ENCODE peak calls at places on chromosomes 16 and 17, in four cellular contexts. U is NCI-H2081, V is lower leg skin, J is islet precursor cell. G is an unnamed sample.

GRCh38 chr16:84247844-84248243 is 8.0 kb upstream of the KCNG4 start:
- DNase-seq in V (no peak), J (no peak), U (no peak), G (no peak)

GRCh38 chr17:16981928-16982327 is 10.0 kb upstream of the TNFRSF13B start:
- DNase-seq in V (no peak), U (no peak), J (no peak), G (no peak)

GRCh38 chr17:82449136-82449882 is 1.2 kb downstream of the CYBC1 start:
- DNase-seq in U (no peak), J (no peak), V (no peak), G (no peak)

GRCh38 chr17:62720126-62720850 is 87.8 kb downstream of the MARCHF10 start:
- DNase-seq in U (no peak), J (peak; percentile 88), V (no peak), G (no peak)

GRCh38 chr16:54628796-54629625 is 301.7 kb upstream of the IRX5 start:
- DNase-seq in U (no peak), V (no peak), J (no peak), G (no peak)

GRCh38 chr16:1763521-1764511 is 7.5 kb downstream of the NME3 start:
- DNase-seq in U (no peak), V (no peak), J (peak; percentile 88), G (no peak)

GRCh38 chr16:12375341-12375740 is 398.8 kb downstream of the SNX29 start:
- DNase-seq in U (no peak), J (no peak), V (no peak), G (no peak)

GRCh38 chr17:39800540-39800939 is 62.8 kb downstream of the GRB7 start:
- DNase-seq in U (no peak), V (no peak), J (peak; percentile 65), G (no peak)

GRCh38 chr17:65297384-65297783 is 160.2 kb downstream of the RGS9 start:
- DNase-seq in U (no peak), J (no peak), V (no peak), G (no peak)

GRCh38 chr17:78785663-78786057 is 3.6 kb upstream of the CYTH1 start:
- DNase-seq in J (no peak), U (no peak), V (no peak), G (no peak)

GRCh38 chr17:10144976-10145375 is 53.4 kb downstream of the GAS7 start:
- DNase-seq in U (no peak), V (no peak), J (peak; percentile 97), G (no peak)

GRCh38 chr16:51276335-51276734 is 125.3 kb upstream of the SALL1 start:
- DNase-seq in J (no peak), U (no peak), V (peak; percentile 18), G (no peak)

GRCh38 chr16:79171504-79172240 is 428.9 kb downstream of the MAF start:
- DNase-seq in V (no peak), U (peak; percentile 39), J (no peak), G (no peak)

GRCh38 chr16:56611281-56611833 is 3.0 kb downstream of the MT2A start:
- DNase-seq in J (no peak), U (no peak), V (no peak), G (no peak)

GRCh38 chr17:34182036-34182803 is 72.9 kb upstream of the CCL2 start:
- DNase-seq in V (no peak), J (peak; percentile 22), U (no peak), G (no peak)

GRCh38 chr17:69058165-69058564 is 2.6 kb downstream of the ABCA9 start:
- DNase-seq in U (no peak), J (no peak), V (no peak), G (no peak)

GRCh38 chr17:2054740-2055493 is at the start of gene HIC1:
- DNase-seq in V (no peak), U (no peak), J (peak; percentile 88), G (peak; percentile 83)

GRCh38 chr16:29844575-29845331 is 18.3 kb downstream of the CDIPT start:
- DNase-seq in V (no peak), U (no peak), J (no peak), G (no peak)

GRCh38 chr17:80817861-80818260 is 173.8 kb upstream of the CHMP6 start:
- DNase-seq in U (no peak), J (peak; percentile 71), V (no peak), G (no peak)

GRCh38 chr17:47257651-47258339 is 4.2 kb downstream of the ITGB3 start:
- DNase-seq in U (no peak), V (no peak), J (no peak), G (no peak)

GRCh38 chr16:87757841-87758426 is 7.9 kb downstream of the KLHDC4 start:
- DNase-seq in U (no peak), V (no peak), J (no peak), G (no peak)

GRCh38 chr17:5823219-5823618 is 238.9 kb upstream of the NLRP1 start:
- DNase-seq in J (peak; percentile 43), U (no peak), V (no peak), G (no peak)

GRCh38 chr16:30710971-30711370 is 12.0 kb downstream of the SRCAP start:
- DNase-seq in V (no peak), U (no peak), J (no peak), G (no peak)

GRCh38 chr17:73196500-73196899 is 3.6 kb downstream of the COG1 start:
- DNase-seq in J (peak; percentile 88), U (peak; percentile 27), V (no peak), G (no peak)

GRCh38 chr17:45435481-45435880 is 2.8 kb upstream of the ARHGAP27 start:
- DNase-seq in J (no peak), U (no peak), V (no peak), G (no peak)

GRCh38 chr17:45019177-45019711 is 32.2 kb downstream of the DCAKD start:
- DNase-seq in J (peak; percentile 70), V (no peak), U (peak; percentile 37), G (no peak)

GRCh38 chr16:84514874-84515835 is 10.7 kb upstream of the MEAK7 start:
- DNase-seq in V (no peak), J (peak; percentile 54), U (no peak), G (no peak)

GRCh38 chr16:87426423-87427215 is 34.5 kb downstream of the MAP1LC3B start:
- DNase-seq in V (no peak), J (no peak), U (no peak), G (no peak)

GRCh38 chr17:63698886-63699637 is 863 bp downstream of the LIMD2 start:
- DNase-seq in V (peak; percentile 31), U (peak; percentile 25), J (peak; percentile 80), G (peak; percentile 67)

GRCh38 chr17:36743130-36743529 is 141.7 kb downstream of the MRM1 start:
- DNase-seq in J (no peak), U (no peak), V (no peak), G (no peak)

GRCh38 chr17:73998246-73999220 is 204.9 kb upstream of the RPL38 start:
- DNase-seq in J (peak; percentile 86), U (peak; percentile 69), V (peak; percentile 29), G (peak; percentile 66)

GRCh38 chr16:68499011-68499410 is 40.1 kb upstream of the ZFP90 start:
- DNase-seq in U (peak; percentile 55), J (no peak), V (no peak), G (no peak)

G was measured in ureter.